ENCODE peak calls at places on chromosomes 7 and 10, in seven cellular contexts. S, J, T, P, F, B and Z are unnamed samples.

GRCh38 chr7:6271694-6272371 is 591 bp downstream of the CYTH3 start:
- DNase-seq in P (no peak), J (no peak), B (peak; percentile 27), S (no peak), T (no peak), F (peak; percentile 16), Z (no peak)

GRCh38 chr10:95537543-95537930 is 23.6 kb downstream of the SORBS1 start:
- DNase-seq in T (no peak), P (no peak), J (no peak), S (peak; percentile 39), F (no peak), B (no peak), Z (no peak)

GRCh38 chr7:40047661-40048060 is 86.8 kb downstream of the MPLKIP start:
- DNase-seq in J (no peak), T (no peak), F (no peak), B (no peak), S (no peak), P (no peak), Z (no peak)

GRCh38 chr10:124006526-124006925 is 86.9 kb downstream of the CHST15 start:
- DNase-seq in F (no peak), P (peak; percentile 9), S (no peak), B (no peak), T (no peak), J (no peak), Z (no peak)

GRCh38 chr10:79490400-79491081 is 21.8 kb upstream of the EIF5AL1 start:
- DNase-seq in J (no peak), B (no peak), T (peak; percentile 66), P (no peak), F (no peak), S (no peak), Z (no peak)

GRCh38 chr7:134827889-134828288 is 48.5 kb downstream of the CALD1 start:
- DNase-seq in B (no peak), F (no peak), S (no peak), T (peak; percentile 77), J (no peak), P (no peak), Z (no peak)

GRCh38 chr10:50508315-50509051 is 115.3 kb downstream of the SGMS1 start:
- DNase-seq in T (no peak), S (no peak), J (no peak), P (no peak), B (peak; percentile 45), F (peak; percentile 13), Z (no peak)

GRCh38 chr7:137681657-137682562 is 164.9 kb downstream of the DGKI start:
- DNase-seq in J (no peak), S (no peak), T (peak; percentile 66), B (no peak), F (no peak), P (no peak), Z (no peak)

GRCh38 chr10:66501356-66501755 is 424.5 kb upstream of the LRRTM3 start:
- DNase-seq in T (no peak), B (no peak), S (no peak), J (no peak), P (no peak), F (no peak), Z (no peak)

GRCh38 chr10:101018118-101018599 is 12.8 kb downstream of the PDZD7 start:
- DNase-seq in P (no peak), S (no peak), J (no peak), T (no peak), F (no peak), B (no peak), Z (no peak)

GRCh38 chr7:129646369-129647021 is 35.0 kb downstream of the NRF1 start:
- DNase-seq in S (no peak), T (no peak), F (no peak), B (no peak), P (no peak), J (no peak), Z (no peak)

GRCh38 chr7:2673934-2674333 is 14.1 kb upstream of the AMZ1 start:
- DNase-seq in S (no peak), T (no peak), F (no peak), B (no peak), J (no peak), P (no peak), Z (no peak)

GRCh38 chr10:77548157-77548556 is 89.5 kb downstream of the KCNMA1 start:
- DNase-seq in F (no peak), B (no peak), P (no peak), J (no peak), T (no peak), S (no peak), Z (no peak)

GRCh38 chr10:117627561-117627960 is 85.0 kb downstream of the EMX2 start:
- DNase-seq in T (no peak), S (no peak), B (no peak), J (no peak), P (no peak), F (no peak), Z (no peak)

GRCh38 chr10:105774881-105775280 is 1133.8 kb downstream of the SORCS3 start:
- DNase-seq in P (no peak), F (no peak), S (no peak), J (no peak), T (no peak), B (no peak), Z (no peak)

GRCh38 chr7:50533849-50534248 is 31.4 kb downstream of the DDC start:
- DNase-seq in F (no peak), J (no peak), S (peak; percentile 14), B (no peak), P (peak; percentile 81), T (no peak), Z (no peak)

GRCh38 chr7:83704564-83704963 is 55.6 kb upstream of the SEMA3E start:
- DNase-seq in S (no peak), F (no peak), B (no peak), J (no peak), T (no peak), P (peak; percentile 52), Z (no peak)

GRCh38 chr7:2715341-2716231 is 27.6 kb downstream of the AMZ1 start:
- DNase-seq in T (no peak), F (peak; percentile 28), S (no peak), J (no peak), B (peak; percentile 69), P (peak; percentile 26), Z (no peak)

GRCh38 chr10:113905756-113906155 is 51.3 kb downstream of the NHLRC2 start:
- DNase-seq in S (no peak), P (no peak), T (no peak), B (no peak), J (no peak), F (no peak), Z (no peak)

GRCh38 chr7:151125459-151125834 is 39.2 kb downstream of the AGAP3 start:
- DNase-seq in T (no peak), P (no peak), J (no peak), F (no peak), B (no peak), S (no peak), Z (no peak)

GRCh38 chr10:3791974-3792633 is 7.1 kb upstream of the KLF6 start:
- DNase-seq in F (no peak), J (no peak), T (peak; percentile 71), B (no peak), P (no peak), S (no peak), Z (no peak)

GRCh38 chr10:131514454-131514853 is 202.9 kb upstream of the TCERG1L start:
- DNase-seq in T (peak; percentile 71), P (no peak), S (no peak), F (no peak), B (peak; percentile 31), J (no peak), Z (no peak)

GRCh38 chr10:22580711-22581110 is 133.7 kb downstream of the PIP4K2A start:
- DNase-seq in P (no peak), F (no peak), T (no peak), J (no peak), S (no peak), B (no peak), Z (no peak)

GRCh38 chr7:140316165-140316661 is 82.1 kb downstream of the SLC37A3 start:
- DNase-seq in S (peak; percentile 78), T (peak; percentile 84), P (no peak), F (no peak), J (no peak), B (peak; percentile 43), Z (peak; percentile 39)

GRCh38 chr10:34682580-34682979 is 132.5 kb downstream of the PARD3 start:
- DNase-seq in T (no peak), B (no peak), P (no peak), J (no peak), F (no peak), S (no peak), Z (no peak)

GRCh38 chr10:88810196-88810961 is 7.8 kb downstream of the LIPM start:
- DNase-seq in S (peak; percentile 38), T (peak; percentile 74), B (peak; percentile 31), F (peak; percentile 6), J (no peak), P (peak; percentile 37), Z (peak; percentile 32)

GRCh38 chr7:155590215-155591023 is 44.1 kb upstream of the CNPY1 start:
- DNase-seq in S (peak; percentile 78), P (no peak), J (no peak), T (peak; percentile 30), B (no peak), F (no peak), Z (no peak)

GRCh38 chr10:34985823-34986222 is 104.3 kb downstream of the CUL2 start:
- DNase-seq in B (no peak), T (no peak), S (no peak), F (no peak), J (no peak), P (peak; percentile 50), Z (no peak)

GRCh38 chr7:20352573-20353304 is 22.0 kb downstream of the ITGB8 start:
- DNase-seq in T (peak; percentile 77), F (no peak), B (no peak), S (no peak), P (peak; percentile 43), J (no peak), Z (no peak)

GRCh38 chr7:90530263-90530662 is 60.8 kb downstream of the PTTG1IP2 start:
- DNase-seq in P (no peak), S (no peak), J (no peak), T (no peak), F (no peak), B (no peak), Z (no peak)

GRCh38 chr10:12902135-12902572 is 99.4 kb downstream of the CCDC3 start:
- DNase-seq in T (peak; percentile 84), S (peak; percentile 64), J (no peak), B (peak; percentile 66), P (peak; percentile 65), F (peak; percentile 23), Z (peak; percentile 82)

GRCh38 chr7:4857189-4857588 is 4.6 kb downstream of the PAPOLB start:
- DNase-seq in S (no peak), T (no peak), F (no peak), P (no peak), J (no peak), B (no peak), Z (no peak)